ENCODE peak calls at places on chromosomes 12 and 14, in five cellular contexts. One of them, this sample, is unnamed.

GRCh38 chr12:91100901-91101300 is 10.4 kb downstream of the LUM start:
- DNase-seq in HTR-8/SVneo: no peak
- DNase-seq in germinal center: no peak
- DNase-seq in CD8-positive, alpha-beta memory T cell: no peak
- DNase-seq in AG09309: no peak
- DNase-seq in this sample: no peak

GRCh38 chr12:29889737-29890136 is 106.0 kb upstream of the TMTC1 start:
- DNase-seq in HTR-8/SVneo: no peak
- DNase-seq in germinal center: no peak
- DNase-seq in CD8-positive, alpha-beta memory T cell: no peak
- DNase-seq in AG09309: no peak
- DNase-seq in this sample: no peak

GRCh38 chr12:66409195-66409871 is 107.0 kb downstream of the HELB start:
- DNase-seq in HTR-8/SVneo: no peak
- DNase-seq in germinal center: no peak
- DNase-seq in CD8-positive, alpha-beta memory T cell: peak
- DNase-seq in AG09309: peak
- DNase-seq in this sample: peak

GRCh38 chr14:50785506-50786063 is 45.4 kb downstream of the NIN start:
- DNase-seq in HTR-8/SVneo: no peak
- DNase-seq in germinal center: no peak
- DNase-seq in CD8-positive, alpha-beta memory T cell: no peak
- DNase-seq in AG09309: no peak
- DNase-seq in this sample: no peak

GRCh38 chr14:45135181-45135580 is 549 bp upstream of the FANCM start:
- DNase-seq in HTR-8/SVneo: no peak
- DNase-seq in germinal center: peak
- DNase-seq in CD8-positive, alpha-beta memory T cell: no peak
- DNase-seq in AG09309: no peak
- DNase-seq in this sample: peak

GRCh38 chr14:35399083-35399807 is 5.3 kb downstream of the NFKBIA start:
- DNase-seq in HTR-8/SVneo: no peak
- DNase-seq in germinal center: no peak
- DNase-seq in CD8-positive, alpha-beta memory T cell: peak
- DNase-seq in AG09309: no peak
- DNase-seq in this sample: no peak

GRCh38 chr12:64616221-64616620 is 5.9 kb downstream of the RASSF3 start:
- DNase-seq in HTR-8/SVneo: no peak
- DNase-seq in germinal center: no peak
- DNase-seq in CD8-positive, alpha-beta memory T cell: no peak
- DNase-seq in AG09309: no peak
- DNase-seq in this sample: no peak

GRCh38 chr12:47273191-47273626 is 193.4 kb upstream of the AMIGO2 start:
- DNase-seq in HTR-8/SVneo: no peak
- DNase-seq in germinal center: no peak
- DNase-seq in CD8-positive, alpha-beta memory T cell: no peak
- DNase-seq in AG09309: no peak
- DNase-seq in this sample: no peak

GRCh38 chr12:85829391-85829790 is 6.8 kb downstream of the RASSF9 start:
- DNase-seq in HTR-8/SVneo: no peak
- DNase-seq in germinal center: no peak
- DNase-seq in CD8-positive, alpha-beta memory T cell: no peak
- DNase-seq in AG09309: no peak
- DNase-seq in this sample: no peak

GRCh38 chr12:76113800-76114757 is 29.6 kb upstream of the NAP1L1 start:
- DNase-seq in HTR-8/SVneo: no peak
- DNase-seq in germinal center: no peak
- DNase-seq in CD8-positive, alpha-beta memory T cell: no peak
- DNase-seq in AG09309: no peak
- DNase-seq in this sample: no peak

GRCh38 chr14:100474176-100474575 is 113.0 kb downstream of the BEGAIN start:
- DNase-seq in HTR-8/SVneo: no peak
- DNase-seq in germinal center: no peak
- DNase-seq in CD8-positive, alpha-beta memory T cell: no peak
- DNase-seq in AG09309: no peak
- DNase-seq in this sample: no peak

GRCh38 chr12:117360551-117361311 is 695 bp downstream of the NOS1 start:
- DNase-seq in HTR-8/SVneo: no peak
- DNase-seq in germinal center: no peak
- DNase-seq in CD8-positive, alpha-beta memory T cell: no peak
- DNase-seq in AG09309: no peak
- DNase-seq in this sample: no peak

GRCh38 chr14:85421166-85421877 is 108.6 kb upstream of the FLRT2 start:
- DNase-seq in HTR-8/SVneo: peak
- DNase-seq in germinal center: no peak
- DNase-seq in CD8-positive, alpha-beta memory T cell: no peak
- DNase-seq in AG09309: peak
- DNase-seq in this sample: no peak

GRCh38 chr12:27975222-27976136 is 2.9 kb upstream of the PTHLH start:
- DNase-seq in HTR-8/SVneo: peak
- DNase-seq in germinal center: no peak
- DNase-seq in CD8-positive, alpha-beta memory T cell: no peak
- DNase-seq in AG09309: no peak
- DNase-seq in this sample: no peak

GRCh38 chr12:93784339-93785086 is 107.3 kb downstream of the CRADD start:
- DNase-seq in HTR-8/SVneo: peak
- DNase-seq in germinal center: no peak
- DNase-seq in CD8-positive, alpha-beta memory T cell: no peak
- DNase-seq in AG09309: no peak
- DNase-seq in this sample: no peak

GRCh38 chr12:47144769-47145168 is 65.0 kb upstream of the AMIGO2 start:
- DNase-seq in HTR-8/SVneo: no peak
- DNase-seq in germinal center: no peak
- DNase-seq in CD8-positive, alpha-beta memory T cell: no peak
- DNase-seq in AG09309: no peak
- DNase-seq in this sample: no peak

GRCh38 chr12:46523863-46524770 is 151.5 kb upstream of the SLC38A2 start:
- DNase-seq in HTR-8/SVneo: peak
- DNase-seq in germinal center: no peak
- DNase-seq in CD8-positive, alpha-beta memory T cell: peak
- DNase-seq in AG09309: peak
- DNase-seq in this sample: no peak

GRCh38 chr12:53352331-53353258 is 16.4 kb upstream of the SP7 start:
- DNase-seq in HTR-8/SVneo: peak
- DNase-seq in germinal center: peak
- DNase-seq in CD8-positive, alpha-beta memory T cell: peak
- DNase-seq in AG09309: peak
- DNase-seq in this sample: peak

GRCh38 chr14:38171197-38171596 is 36.5 kb upstream of the SSTR1 start:
- DNase-seq in HTR-8/SVneo: no peak
- DNase-seq in germinal center: no peak
- DNase-seq in CD8-positive, alpha-beta memory T cell: no peak
- DNase-seq in AG09309: peak
- DNase-seq in this sample: no peak

GRCh38 chr12:53479314-53479713 is 19.9 kb downstream of the MAP3K12 start:
- DNase-seq in HTR-8/SVneo: no peak
- DNase-seq in germinal center: no peak
- DNase-seq in CD8-positive, alpha-beta memory T cell: no peak
- DNase-seq in AG09309: no peak
- DNase-seq in this sample: no peak

GRCh38 chr12:120290541-120291312 is 976 bp downstream of the RNU4-2 start:
- DNase-seq in HTR-8/SVneo: no peak
- DNase-seq in germinal center: no peak
- DNase-seq in CD8-positive, alpha-beta memory T cell: peak
- DNase-seq in AG09309: no peak
- DNase-seq in this sample: no peak

GRCh38 chr14:33510991-33511390 is 439.9 kb downstream of the EGLN3 start:
- DNase-seq in HTR-8/SVneo: no peak
- DNase-seq in germinal center: no peak
- DNase-seq in CD8-positive, alpha-beta memory T cell: no peak
- DNase-seq in AG09309: no peak
- DNase-seq in this sample: no peak

GRCh38 chr12:24668563-24668962 is 280.3 kb downstream of the BCAT1 start:
- DNase-seq in HTR-8/SVneo: no peak
- DNase-seq in germinal center: no peak
- DNase-seq in CD8-positive, alpha-beta memory T cell: no peak
- DNase-seq in AG09309: no peak
- DNase-seq in this sample: no peak

GRCh38 chr14:81371802-81372201 is 28.3 kb downstream of the STON2 start:
- DNase-seq in HTR-8/SVneo: no peak
- DNase-seq in germinal center: no peak
- DNase-seq in CD8-positive, alpha-beta memory T cell: no peak
- DNase-seq in AG09309: no peak
- DNase-seq in this sample: no peak

This sample was measured in GM06990.